ENCODE peak calls at places on chromosomes 13 and 19, in four cellular contexts. J is mucosa of descending colon, O is astrocyte of the cerebellum, G is mucosa of gallbladder. E is an unnamed sample.

GRCh38 chr19:14674764-14675163 is at the start of gene ADGRE3:
- DNase-seq in J (no peak), O (no peak), G (no peak), E (no peak)

GRCh38 chr13:69565334-69565733 is 542.3 kb upstream of the ATXN8OS start:
- DNase-seq in J (no peak), O (peak; percentile 64), G (no peak), E (no peak)

GRCh38 chr13:77980592-77980991 is 62.0 kb upstream of the EDNRB start:
- DNase-seq in J (no peak), O (peak; percentile 59), G (no peak), E (no peak)

GRCh38 chr13:38697628-38698333 is 10.9 kb downstream of the FREM2 start:
- DNase-seq in J (no peak), O (no peak), G (no peak), E (peak; percentile 71)

GRCh38 chr13:94674609-94675348 is 37.6 kb downstream of the SOX21 start:
- DNase-seq in J (no peak), O (peak; percentile 31), G (peak; percentile 45), E (peak; percentile 43)

GRCh38 chr13:97091202-97091601 is 96.9 kb upstream of the OXGR1 start:
- DNase-seq in J (no peak), O (no peak), G (no peak), E (no peak)

GRCh38 chr19:15423130-15423529 is 4.3 kb upstream of the AKAP8L start:
- DNase-seq in J (no peak), O (no peak), G (no peak), E (no peak)

GRCh38 chr19:1379126-1379905 is 4.4 kb upstream of the NDUFS7 start:
- DNase-seq in J (no peak), O (no peak), G (no peak), E (no peak)

GRCh38 chr13:57314897-57315520 is 148.0 kb downstream of the PRR20E start:
- DNase-seq in J (no peak), O (no peak), G (no peak), E (no peak)

GRCh38 chr13:27339299-27339698 is 68.7 kb downstream of the RASL11A start:
- DNase-seq in J (no peak), O (no peak), G (peak; percentile 16), E (peak; percentile 9)

GRCh38 chr19:37594064-37594981 is at the start of the genes ZNF540 and ZNF571:
- DNase-seq in J (peak; percentile 96), O (peak; percentile 84), G (peak; percentile 96), E (peak; percentile 98)

GRCh38 chr19:1133471-1133929 is 29.7 kb downstream of the GPX4 start:
- DNase-seq in J (peak; percentile 86), O (no peak), G (peak; percentile 50), E (no peak)

GRCh38 chr13:102369303-102369702 is 32.5 kb downstream of the FGF14 start:
- DNase-seq in J (no peak), O (no peak), G (peak; percentile 31), E (no peak)

GRCh38 chr19:43290568-43291359 is 21.4 kb upstream of the PSG9 start:
- DNase-seq in J (no peak), O (no peak), G (no peak), E (no peak)

GRCh38 chr19:41776700-41777099 is 19.7 kb upstream of the CEACAM3 start:
- DNase-seq in J (no peak), O (no peak), G (no peak), E (no peak)

GRCh38 chr13:102970542-102970941 is 95.7 kb downstream of the SLC10A2 start:
- DNase-seq in J (no peak), O (no peak), G (no peak), E (no peak)

GRCh38 chr13:33279898-33280549 is 5.5 kb downstream of the STARD13 start:
- DNase-seq in J (no peak), O (no peak), G (no peak), E (no peak)

GRCh38 chr19:45294291-45295029 is 28.2 kb downstream of the CKM start:
- DNase-seq in J (no peak), O (no peak), G (peak; percentile 82), E (peak; percentile 66)

GRCh38 chr19:32858559-32858958 is 11.0 kb downstream of the SLC7A9 start:
- DNase-seq in J (no peak), O (no peak), G (no peak), E (no peak)

GRCh38 chr13:31090921-31091624 is 70.6 kb downstream of the HSPH1 start:
- DNase-seq in J (no peak), O (no peak), G (no peak), E (peak; percentile 23)

GRCh38 chr13:28958018-28958417 is 137.9 kb downstream of the MTUS2 start:
- DNase-seq in J (no peak), O (no peak), G (no peak), E (no peak)

GRCh38 chr13:42707003-42707402 is 74.4 kb upstream of the FAM216B start:
- DNase-seq in J (no peak), O (no peak), G (no peak), E (no peak)

GRCh38 chr19:5094768-5095567 is 126.1 kb downstream of the KDM4B start:
- DNase-seq in J (no peak), O (no peak), G (no peak), E (no peak)

GRCh38 chr13:58964048-58964447 is 1199.7 kb downstream of the DIAPH3 start:
- DNase-seq in J (no peak), O (no peak), G (no peak), E (no peak)

GRCh38 chr13:73417012-73417615 is 358.3 kb downstream of the KLF5 start:
- DNase-seq in J (no peak), O (no peak), G (no peak), E (no peak)

GRCh38 chr13:106275441-106276032 is 259.9 kb downstream of the EFNB2 start:
- DNase-seq in J (no peak), O (no peak), G (no peak), E (no peak)

GRCh38 chr19:44718441-44719261 is 19.7 kb downstream of the CEACAM16 start:
- DNase-seq in J (no peak), O (no peak), G (peak; percentile 86), E (peak; percentile 96)

GRCh38 chr13:107202371-107203023 is 634.6 kb upstream of the ARGLU1 start:
- DNase-seq in J (no peak), O (no peak), G (peak; percentile 50), E (no peak)

GRCh38 chr13:114020750-114021463 is 47.0 kb upstream of the C13orf46 start:
- DNase-seq in J (no peak), O (no peak), G (no peak), E (no peak)

GRCh38 chr19:47284324-47284899 is 9.7 kb downstream of the INAFM1 start:
- DNase-seq in J (no peak), O (no peak), G (peak; percentile 47), E (no peak)

GRCh38 chr13:80036845-80037504 is 304.0 kb downstream of the SPRY2 start:
- DNase-seq in J (no peak), O (no peak), G (peak; percentile 11), E (no peak)

GRCh38 chr13:47594833-47595232 is 406.2 kb downstream of the SUCLA2 start:
- DNase-seq in J (no peak), O (no peak), G (no peak), E (no peak)

GRCh38 chr13:93561553-93561952 is 334.9 kb downstream of the GPC6 start:
- DNase-seq in J (no peak), O (no peak), G (no peak), E (no peak)

GRCh38 chr19:28793391-28794168 is 419.4 kb downstream of the UQCRFS1 start:
- DNase-seq in J (peak; percentile 31), O (no peak), G (no peak), E (peak; percentile 28)

GRCh38 chr19:5155586-5156210 is 184.9 kb downstream of the PTPRS start:
- DNase-seq in J (no peak), O (no peak), G (no peak), E (no peak)

GRCh38 chr13:60944016-60944415 is 471.6 kb downstream of the PCDH20 start:
- DNase-seq in J (no peak), O (no peak), G (no peak), E (no peak)

GRCh38 chr19:30071871-30072270 is 129.8 kb downstream of the URI1 start:
- DNase-seq in J (peak; percentile 24), O (no peak), G (no peak), E (no peak)

GRCh38 chr13:51066091-51066831 is 44.8 kb downstream of the C13orf42 start:
- DNase-seq in J (no peak), O (peak; percentile 31), G (no peak), E (no peak)

GRCh38 chr13:98581971-98582702 is 5.2 kb upstream of the STK24 start:
- DNase-seq in J (no peak), O (no peak), G (no peak), E (peak; percentile 58)

GRCh38 chr19:38693380-38694223 is 46.2 kb downstream of the ACTN4 start:
- DNase-seq in J (no peak), O (peak; percentile 39), G (no peak), E (no peak)

E was measured in thyroid gland.